ENCODE peak calls at places on chromosome 22, in seven cellular contexts. X, G, O, K, R, H and S are unnamed samples.
A peak's percentile ranks its signal among the peaks of the same experiment; 100 is the strongest.

GRCh38 chr22:33271390-33272161 is 213.4 kb upstream of the SYN3 start:
- DNase-seq in X (no peak), R (peak; percentile 87), H (peak; percentile 35), K (peak; percentile 26), O (no peak), G (no peak), S (no peak)

GRCh38 chr22:44580176-44580575 is 82.1 kb upstream of the RTL6 start:
- DNase-seq in X (no peak), H (peak; percentile 5), G (peak; percentile 20), O (no peak), R (no peak), K (no peak), S (no peak)

GRCh38 chr22:23888615-23889401 is 5.4 kb upstream of the MIF start:
- DNase-seq in O (peak; percentile 26), H (no peak), K (no peak), X (peak; percentile 39), G (no peak), R (no peak), S (no peak)

GRCh38 chr22:36147196-36147788 is 13.3 kb downstream of the APOL3 start:
- DNase-seq in H (no peak), K (no peak), O (no peak), R (no peak), G (peak; percentile 63), X (no peak), S (no peak)

GRCh38 chr22:35480143-35480542 is 60.5 kb upstream of the RASD2 start:
- DNase-seq in X (no peak), O (no peak), K (no peak), H (peak; percentile 47), R (peak; percentile 56), G (peak; percentile 96), S (no peak)

GRCh38 chr22:38141574-38141973 is 31.1 kb upstream of the BAIAP2L2 start:
- DNase-seq in R (no peak), H (no peak), K (no peak), O (peak; percentile 67), X (no peak), G (peak; percentile 29), S (no peak)

GRCh38 chr22:20844055-20845037 is 14.3 kb downstream of the PI4KA start:
- DNase-seq in G (no peak), R (no peak), O (peak; percentile 33), K (no peak), X (no peak), H (no peak), S (no peak)

GRCh38 chr22:42711895-42712837 is 8.5 kb downstream of the A4GALT start:
- DNase-seq in R (peak; percentile 60), H (no peak), G (no peak), O (no peak), K (no peak), X (no peak), S (no peak)

GRCh38 chr22:42313804-42314581 is 43.5 kb upstream of the TCF20 start:
- DNase-seq in R (peak; percentile 79), O (peak; percentile 46), X (peak; percentile 77), G (peak; percentile 75), H (no peak), K (no peak), S (no peak)

GRCh38 chr22:36332623-36333331 is 55.0 kb downstream of the MYH9 start:
- DNase-seq in X (peak; percentile 59), K (no peak), G (no peak), H (no peak), R (peak; percentile 73), O (no peak), S (no peak)

GRCh38 chr22:32880906-32881596 is 79.5 kb downstream of the TIMP3 start:
- DNase-seq in K (no peak), X (no peak), R (peak; percentile 26), H (peak; percentile 93), G (peak; percentile 80), O (peak; percentile 79), S (no peak)

GRCh38 chr22:45254789-45255261 is 14.1 kb upstream of the KIAA0930 start:
- DNase-seq in H (no peak), R (no peak), G (no peak), K (no peak), X (no peak), O (no peak), S (no peak)

GRCh38 chr22:24153353-24153752 is 27.9 kb upstream of the SUSD2 start:
- DNase-seq in K (no peak), X (no peak), H (no peak), G (no peak), O (no peak), R (no peak), S (peak; percentile 55)

GRCh38 chr22:21690401-21690801 is 24.6 kb downstream of the PPIL2 start:
- DNase-seq in K (no peak), O (no peak), R (no peak), G (no peak), H (no peak), X (no peak), S (no peak)

GRCh38 chr22:25827415-25827814 is 85.4 kb downstream of the MYO18B start:
- DNase-seq in G (no peak), R (no peak), K (no peak), X (no peak), O (no peak), H (no peak), S (no peak)

GRCh38 chr22:44419429-44419828 is 78.6 kb downstream of the RTL6 start:
- DNase-seq in X (no peak), R (no peak), K (no peak), H (no peak), O (no peak), G (no peak), S (no peak)

GRCh38 chr22:45064313-45065268 is 54.8 kb upstream of the PHF21B start:
- DNase-seq in R (no peak), O (no peak), H (no peak), K (no peak), G (no peak), X (no peak), S (no peak)

DNA sequence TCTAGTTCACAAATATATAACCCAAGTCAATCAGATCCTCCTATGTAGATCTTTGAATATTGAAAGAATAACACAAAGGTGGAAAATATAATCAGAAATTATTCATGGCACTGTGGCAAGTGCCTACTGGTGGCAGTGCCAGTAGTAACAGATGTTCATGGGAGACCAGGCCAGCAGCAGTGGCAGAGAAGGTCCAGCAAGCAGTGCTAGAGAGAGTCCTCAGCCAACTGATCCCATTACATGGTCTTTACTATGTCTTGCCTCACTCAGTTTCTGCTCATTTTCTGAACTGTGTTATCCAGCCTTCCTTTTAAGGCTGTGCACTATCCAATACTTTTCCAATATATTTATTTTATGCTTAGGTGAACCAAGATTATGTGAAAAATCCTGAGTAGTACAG is 124.9 kb downstream of the MRTFA start:
- DNase-seq in H (no peak), G (no peak), O (no peak), K (no peak), R (no peak), X (peak; percentile 54), S (no peak)
- TF ChIP-seq EP300 in H (no peak), G (no peak), O (no peak), K (peak; percentile 6), R (no peak), X (no peak), S (no peak)

DNA sequence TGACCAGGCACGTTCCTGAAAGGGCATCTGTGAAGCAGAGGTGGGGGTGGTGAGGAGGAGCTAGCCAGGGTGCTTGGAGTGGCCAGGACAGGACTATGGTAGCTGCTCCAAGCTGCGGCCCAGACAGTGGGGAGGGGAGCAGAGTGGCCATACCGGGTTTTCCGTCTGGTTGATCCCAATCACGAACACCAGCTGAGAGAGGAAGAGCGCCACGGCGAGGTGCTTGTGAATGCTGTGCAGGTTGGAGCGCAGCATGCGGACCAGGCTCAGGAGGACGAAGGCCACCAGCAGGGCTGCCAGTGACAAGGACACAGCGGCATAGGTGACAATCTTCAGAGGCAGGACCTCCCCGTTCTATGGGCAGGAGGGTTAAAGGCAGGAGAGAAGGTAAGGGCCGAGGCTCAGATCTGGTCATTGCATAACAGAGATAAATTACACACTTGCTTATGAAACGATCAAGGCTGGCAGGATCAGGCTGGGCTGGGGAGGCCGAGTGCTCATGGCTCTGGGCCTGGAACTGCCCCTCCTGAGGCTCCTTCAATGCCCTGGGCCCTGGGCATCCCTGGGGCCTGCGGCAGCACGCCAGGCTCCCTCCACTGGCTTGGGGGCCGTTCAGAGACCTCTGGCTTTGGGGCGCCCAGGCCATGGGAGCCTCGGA is 41.5 kb downstream of the TRMU start:
- DNase-seq in X (no peak), R (no peak), K (no peak), G (no peak), H (no peak), O (no peak), S (no peak)
- TF ChIP-seq EP300 in X (no peak), R (no peak), K (peak; percentile 48), G (no peak), H (no peak), O (no peak), S (no peak)

GRCh38 chr22:30694171-30694637 is 470 bp upstream of the OSBP2 start:
- DNase-seq in O (no peak), X (peak; percentile 63), R (peak; percentile 76), G (peak; percentile 74), K (peak; percentile 5), H (peak; percentile 45), S (peak; percentile 87)
- TF ChIP-seq EP300 in O (no peak), X (no peak), R (no peak), G (no peak), K (no peak), H (no peak), S (no peak)

GRCh38 chr22:29198240-29198639 is 7.5 kb upstream of the EMID1 start:
- DNase-seq in X (no peak), O (no peak), H (no peak), R (no peak), G (no peak), K (no peak), S (no peak)

GRCh38 chr22:29199702-29200400 is 5.8 kb upstream of the EMID1 start:
- DNase-seq in H (no peak), G (no peak), R (no peak), O (no peak), X (no peak), K (no peak), S (no peak)

GRCh38 chr22:29195118-29195963 is 10.4 kb upstream of the EMID1 start:
- DNase-seq in H (no peak), R (no peak), X (no peak), K (no peak), O (peak; percentile 48), G (peak; percentile 44), S (no peak)

GRCh38 chr22:29195964-29196666 is 9.6 kb upstream of the EMID1 start:
- DNase-seq in G (no peak), X (no peak), R (no peak), O (no peak), K (no peak), H (no peak), S (no peak)

GRCh38 chr22:29197096-29197495 is 8.6 kb upstream of the EMID1 start:
- DNase-seq in G (peak; percentile 12), R (no peak), H (no peak), X (no peak), O (no peak), K (no peak), S (no peak)
- TF ChIP-seq EP300 in G (no peak), R (no peak), H (no peak), X (no peak), O (peak; percentile 93), K (no peak), S (no peak)

GRCh38 chr22:50498322-50498861 is 9.1 kb downstream of the LMF2 start:
- DNase-seq in K (peak; percentile 54), G (no peak), R (peak; percentile 83), X (peak; percentile 72), O (peak; percentile 60), H (no peak), S (no peak)
- TF ChIP-seq EP300 in K (no peak), G (no peak), R (no peak), X (no peak), O (no peak), H (no peak), S (no peak)